ENCODE peak calls at places on chromosomes 7 and 10, in ten cellular contexts. V is caudate nucleus; N is activated T-cell treated with anti-CD3 and anti-CD28 coated beads for 1 hour; F is A549; I is BJ; B is naive thymus-derived CD4-positive, alpha-beta T cell; A is AG09319; R is AG20443; S is stimulated activated CD8-positive, alpha-beta memory T cell treated with anti-CD3 and anti-CD28 coated beads, Interleukin-4, amount 100 ng/mL, for 1 hour; H is stimulated activated CD4-positive, alpha-beta T cell treated with anti-CD3 and anti-CD28 coated beads, Interleukin-2, amount 100 ng/mL, for 48 hours. M is an unnamed sample.

GRCh38 chr7:134593530-134594392 is 44.9 kb downstream of the AKR1B15 start:
- DNase-seq in I (peak), B (no peak), V (peak), A (peak), S (no peak), F (peak), N (no peak), R (peak), H (no peak), M (no peak)

GRCh38 chr7:1946461-1947450 is 276.7 kb downstream of the ELFN1 start:
- DNase-seq in V (no peak), H (no peak), A (no peak), R (no peak), N (no peak), F (no peak), B (no peak), I (no peak), S (no peak), M (no peak)

GRCh38 chr7:113812881-113813280 is 105.9 kb downstream of the PPP1R3A start:
- DNase-seq in B (no peak), S (no peak), F (no peak), A (no peak), N (no peak), H (no peak), R (no peak), I (no peak), V (no peak), M (no peak)

GRCh38 chr10:123109466-123109865 is 26.3 kb upstream of the HMX3 start:
- DNase-seq in H (no peak), R (no peak), F (peak), S (no peak), V (no peak), N (no peak), B (no peak), A (no peak), I (no peak), M (no peak)

GRCh38 chr10:97882142-97883091 is 32.8 kb downstream of the GOLGA7B start:
- DNase-seq in F (peak), S (no peak), H (peak), B (no peak), R (peak), A (peak), V (no peak), N (no peak), I (no peak), M (no peak)

GRCh38 chr10:61903184-61903990 is 1.9 kb downstream of the ARID5B start:
- DNase-seq in N (peak), H (peak), S (no peak), V (peak), R (peak), B (peak), A (no peak), I (no peak), F (peak), M (peak)

GRCh38 chr10:44383749-44384600 is 922 bp downstream of the CXCL12 start:
- DNase-seq in H (no peak), A (no peak), N (no peak), B (no peak), F (peak), I (no peak), V (no peak), S (no peak), R (peak), M (no peak)

GRCh38 chr7:156107957-156108356 is 295.7 kb upstream of the SHH start:
- DNase-seq in N (no peak), B (no peak), S (no peak), F (no peak), R (no peak), H (no peak), V (no peak), I (no peak), A (no peak), M (no peak)

GRCh38 chr10:73915206-73915851 is 4.4 kb downstream of the PLAU start:
- DNase-seq in S (no peak), N (no peak), I (no peak), R (no peak), V (no peak), F (no peak), A (no peak), B (no peak), H (no peak), M (no peak)

GRCh38 chr10:111076191-111076681 is 593 bp upstream of the ADRA2A start:
- DNase-seq in A (no peak), H (peak), F (peak), R (peak), S (no peak), B (no peak), V (no peak), I (no peak), N (no peak), M (peak)

GRCh38 chr7:73427902-73428696 is 5.5 kb upstream of the FZD9 start:
- DNase-seq in F (no peak), B (no peak), I (no peak), S (no peak), A (no peak), R (no peak), N (no peak), V (no peak), H (no peak), M (no peak)

GRCh38 chr7:15764986-15765385 is 78.5 kb upstream of the MEOX2 start:
- DNase-seq in B (no peak), I (no peak), S (no peak), F (no peak), R (no peak), A (no peak), V (no peak), N (no peak), H (no peak), M (no peak)

GRCh38 chr10:55163388-55163972 is 362.4 kb upstream of the PCDH15 start:
- DNase-seq in R (no peak), F (no peak), H (no peak), B (no peak), S (no peak), V (no peak), A (no peak), I (no peak), N (no peak), M (no peak)

M was measured in progenitor cell of endocrine pancreas.